ENCODE peak calls at places on chromosomes 13 and 19, in seven cellular contexts. A, D, R, G, V, E and C are unnamed samples.

GRCh38 chr13:54029226-54029625 is 1000.6 kb downstream of the OLFM4 start:
- DNase-seq in V (no peak), D (no peak), R (no peak), A (no peak), G (peak; percentile 99), E (no peak), C (peak; percentile 99)

GRCh38 chr19:32652893-32653625 is 21.9 kb downstream of the ANKRD27 start:
- DNase-seq in V (peak; percentile 66), A (no peak), D (no peak), R (no peak), G (no peak), E (peak; percentile 29), C (no peak)

GRCh38 chr13:79901336-79901735 is 420.4 kb downstream of the NDFIP2 start:
- DNase-seq in E (no peak), A (peak; percentile 58), G (no peak), R (no peak), D (no peak), V (no peak), C (peak; percentile 82)

GRCh38 chr13:102197193-102197592 is 204.7 kb downstream of the FGF14 start:
- DNase-seq in E (peak; percentile 38), A (peak; percentile 28), G (no peak), V (no peak), D (no peak), R (no peak), C (no peak)

GRCh38 chr19:16078759-16079707 is 2.7 kb downstream of the TPM4 start:
- DNase-seq in A (peak; percentile 99), D (peak; percentile 50), E (no peak), G (peak; percentile 95), R (peak; percentile 65), V (peak; percentile 77), C (peak; percentile 98)

GRCh38 chr13:30301827-30302226 is 5.5 kb downstream of the KATNAL1 start:
- DNase-seq in V (no peak), R (no peak), A (peak; percentile 55), D (no peak), G (no peak), E (no peak), C (no peak)

GRCh38 chr19:40802300-40803169 is 3.5 kb downstream of the EGLN2 start:
- DNase-seq in G (peak; percentile 20), E (no peak), R (no peak), V (peak; percentile 77), A (no peak), D (no peak), C (peak; percentile 51)

GRCh38 chr19:41457241-41457640 is 14.3 kb downstream of the ERICH4 start:
- DNase-seq in E (no peak), G (no peak), D (no peak), A (no peak), R (peak; percentile 8), V (no peak), C (peak; percentile 42)

GRCh38 chr13:113595131-113595530 is 10.6 kb downstream of the TFDP1 start:
- DNase-seq in D (no peak), G (no peak), A (no peak), R (no peak), E (no peak), V (peak; percentile 3), C (no peak)